ENCODE peak calls at places on chromosomes 3 and 15, in seven cellular contexts. One of them, this sample, is unnamed.

GRCh38 chr3:134406331-134407246 is 32.3 kb upstream of the AMOTL2 start:
- DNase-seq in left cardiac atrium: peak
- DNase-seq in CD8-positive, alpha-beta T cell: no peak
- DNase-seq in stimulated activated CD8-positive, alpha-beta memory T cell treated with anti-CD3 and anti-CD28 coated beads, Interleukin-12 subunit alpha, Interleukin-12 subunit beta, amount 100 ng/mL, for 4 hours: no peak
- DNase-seq in fibroblast of lung: peak
- DNase-seq in activated CD8-positive, alpha-beta memory T cell treated with anti-CD3 and anti-CD28 coated beads, Interleukin-2, amount 50 U/mL, for 48 hours: peak
- DNase-seq in psoas muscle: peak
- DNase-seq in this sample: no peak

GRCh38 chr3:149152420-149152819 is 23.0 kb downstream of the HPS3 start:
- DNase-seq in fibroblast of lung: peak
- DNase-seq in psoas muscle: no peak
- DNase-seq in activated CD8-positive, alpha-beta memory T cell treated with anti-CD3 and anti-CD28 coated beads, Interleukin-2, amount 50 U/mL, for 48 hours: no peak
- DNase-seq in stimulated activated CD8-positive, alpha-beta memory T cell treated with anti-CD3 and anti-CD28 coated beads, Interleukin-12 subunit alpha, Interleukin-12 subunit beta, amount 100 ng/mL, for 4 hours: no peak
- DNase-seq in left cardiac atrium: no peak
- DNase-seq in CD8-positive, alpha-beta T cell: no peak
- DNase-seq in this sample: no peak

GRCh38 chr3:138195491-138195890 is 8.4 kb downstream of the ARMC8 start:
- DNase-seq in CD8-positive, alpha-beta T cell: no peak
- DNase-seq in psoas muscle: no peak
- DNase-seq in activated CD8-positive, alpha-beta memory T cell treated with anti-CD3 and anti-CD28 coated beads, Interleukin-2, amount 50 U/mL, for 48 hours: no peak
- DNase-seq in fibroblast of lung: no peak
- DNase-seq in stimulated activated CD8-positive, alpha-beta memory T cell treated with anti-CD3 and anti-CD28 coated beads, Interleukin-12 subunit alpha, Interleukin-12 subunit beta, amount 100 ng/mL, for 4 hours: no peak
- DNase-seq in left cardiac atrium: no peak
- DNase-seq in this sample: no peak

GRCh38 chr3:129718201-129718600 is 111.7 kb upstream of the PLXND1 start:
- DNase-seq in CD8-positive, alpha-beta T cell: no peak
- DNase-seq in fibroblast of lung: no peak
- DNase-seq in stimulated activated CD8-positive, alpha-beta memory T cell treated with anti-CD3 and anti-CD28 coated beads, Interleukin-12 subunit alpha, Interleukin-12 subunit beta, amount 100 ng/mL, for 4 hours: no peak
- DNase-seq in psoas muscle: no peak
- DNase-seq in activated CD8-positive, alpha-beta memory T cell treated with anti-CD3 and anti-CD28 coated beads, Interleukin-2, amount 50 U/mL, for 48 hours: no peak
- DNase-seq in left cardiac atrium: no peak
- DNase-seq in this sample: no peak

GRCh38 chr3:33372218-33373081 is 67.8 kb downstream of the UBP1 start:
- DNase-seq in psoas muscle: no peak
- DNase-seq in CD8-positive, alpha-beta T cell: peak
- DNase-seq in left cardiac atrium: peak
- DNase-seq in fibroblast of lung: peak
- DNase-seq in activated CD8-positive, alpha-beta memory T cell treated with anti-CD3 and anti-CD28 coated beads, Interleukin-2, amount 50 U/mL, for 48 hours: peak
- DNase-seq in stimulated activated CD8-positive, alpha-beta memory T cell treated with anti-CD3 and anti-CD28 coated beads, Interleukin-12 subunit alpha, Interleukin-12 subunit beta, amount 100 ng/mL, for 4 hours: no peak
- DNase-seq in this sample: no peak

GRCh38 chr15:59436774-59437472 is 1.1 kb upstream of the FAM81A start:
- DNase-seq in left cardiac atrium: no peak
- DNase-seq in CD8-positive, alpha-beta T cell: no peak
- DNase-seq in activated CD8-positive, alpha-beta memory T cell treated with anti-CD3 and anti-CD28 coated beads, Interleukin-2, amount 50 U/mL, for 48 hours: no peak
- DNase-seq in fibroblast of lung: no peak
- DNase-seq in psoas muscle: no peak
- DNase-seq in stimulated activated CD8-positive, alpha-beta memory T cell treated with anti-CD3 and anti-CD28 coated beads, Interleukin-12 subunit alpha, Interleukin-12 subunit beta, amount 100 ng/mL, for 4 hours: no peak
- DNase-seq in this sample: no peak

GRCh38 chr3:36736327-36736726 is 28.0 kb downstream of the DCLK3 start:
- DNase-seq in fibroblast of lung: no peak
- DNase-seq in psoas muscle: no peak
- DNase-seq in activated CD8-positive, alpha-beta memory T cell treated with anti-CD3 and anti-CD28 coated beads, Interleukin-2, amount 50 U/mL, for 48 hours: no peak
- DNase-seq in left cardiac atrium: no peak
- DNase-seq in CD8-positive, alpha-beta T cell: no peak
- DNase-seq in stimulated activated CD8-positive, alpha-beta memory T cell treated with anti-CD3 and anti-CD28 coated beads, Interleukin-12 subunit alpha, Interleukin-12 subunit beta, amount 100 ng/mL, for 4 hours: no peak
- DNase-seq in this sample: no peak

GRCh38 chr15:47565986-47566385 is 151.3 kb upstream of the SEMA6D start:
- DNase-seq in fibroblast of lung: no peak
- DNase-seq in psoas muscle: no peak
- DNase-seq in left cardiac atrium: no peak
- DNase-seq in stimulated activated CD8-positive, alpha-beta memory T cell treated with anti-CD3 and anti-CD28 coated beads, Interleukin-12 subunit alpha, Interleukin-12 subunit beta, amount 100 ng/mL, for 4 hours: no peak
- DNase-seq in CD8-positive, alpha-beta T cell: no peak
- DNase-seq in activated CD8-positive, alpha-beta memory T cell treated with anti-CD3 and anti-CD28 coated beads, Interleukin-2, amount 50 U/mL, for 48 hours: no peak
- DNase-seq in this sample: no peak

GRCh38 chr3:184261270-184262165 is at the start of gene CAMK2N2:
- DNase-seq in stimulated activated CD8-positive, alpha-beta memory T cell treated with anti-CD3 and anti-CD28 coated beads, Interleukin-12 subunit alpha, Interleukin-12 subunit beta, amount 100 ng/mL, for 4 hours: peak
- DNase-seq in fibroblast of lung: peak
- DNase-seq in psoas muscle: peak
- DNase-seq in left cardiac atrium: peak
- DNase-seq in CD8-positive, alpha-beta T cell: peak
- DNase-seq in activated CD8-positive, alpha-beta memory T cell treated with anti-CD3 and anti-CD28 coated beads, Interleukin-2, amount 50 U/mL, for 48 hours: peak
- DNase-seq in this sample: peak

GRCh38 chr3:169661567-169662214 is 1.8 kb downstream of the MECOM start:
- DNase-seq in psoas muscle: peak
- DNase-seq in CD8-positive, alpha-beta T cell: no peak
- DNase-seq in fibroblast of lung: peak
- DNase-seq in left cardiac atrium: peak
- DNase-seq in stimulated activated CD8-positive, alpha-beta memory T cell treated with anti-CD3 and anti-CD28 coated beads, Interleukin-12 subunit alpha, Interleukin-12 subunit beta, amount 100 ng/mL, for 4 hours: no peak
- DNase-seq in activated CD8-positive, alpha-beta memory T cell treated with anti-CD3 and anti-CD28 coated beads, Interleukin-2, amount 50 U/mL, for 48 hours: peak
- DNase-seq in this sample: no peak

GRCh38 chr3:31204026-31204795 is 309.8 kb upstream of the GADL1 start:
- DNase-seq in fibroblast of lung: no peak
- DNase-seq in psoas muscle: no peak
- DNase-seq in stimulated activated CD8-positive, alpha-beta memory T cell treated with anti-CD3 and anti-CD28 coated beads, Interleukin-12 subunit alpha, Interleukin-12 subunit beta, amount 100 ng/mL, for 4 hours: no peak
- DNase-seq in activated CD8-positive, alpha-beta memory T cell treated with anti-CD3 and anti-CD28 coated beads, Interleukin-2, amount 50 U/mL, for 48 hours: no peak
- DNase-seq in CD8-positive, alpha-beta T cell: no peak
- DNase-seq in left cardiac atrium: no peak
- DNase-seq in this sample: no peak

GRCh38 chr3:42755681-42756578 is 17.1 kb downstream of the CCDC13 start:
- DNase-seq in left cardiac atrium: no peak
- DNase-seq in stimulated activated CD8-positive, alpha-beta memory T cell treated with anti-CD3 and anti-CD28 coated beads, Interleukin-12 subunit alpha, Interleukin-12 subunit beta, amount 100 ng/mL, for 4 hours: no peak
- DNase-seq in activated CD8-positive, alpha-beta memory T cell treated with anti-CD3 and anti-CD28 coated beads, Interleukin-2, amount 50 U/mL, for 48 hours: peak
- DNase-seq in CD8-positive, alpha-beta T cell: no peak
- DNase-seq in psoas muscle: no peak
- DNase-seq in fibroblast of lung: peak
- DNase-seq in this sample: peak

GRCh38 chr3:69364354-69364753 is 21.5 kb downstream of the FRMD4B start:
- DNase-seq in CD8-positive, alpha-beta T cell: no peak
- DNase-seq in fibroblast of lung: no peak
- DNase-seq in stimulated activated CD8-positive, alpha-beta memory T cell treated with anti-CD3 and anti-CD28 coated beads, Interleukin-12 subunit alpha, Interleukin-12 subunit beta, amount 100 ng/mL, for 4 hours: no peak
- DNase-seq in activated CD8-positive, alpha-beta memory T cell treated with anti-CD3 and anti-CD28 coated beads, Interleukin-2, amount 50 U/mL, for 48 hours: no peak
- DNase-seq in psoas muscle: no peak
- DNase-seq in left cardiac atrium: no peak
- DNase-seq in this sample: no peak

GRCh38 chr3:48614044-48614443 is 4.6 kb upstream of the UQCRC1 start:
- DNase-seq in psoas muscle: no peak
- DNase-seq in activated CD8-positive, alpha-beta memory T cell treated with anti-CD3 and anti-CD28 coated beads, Interleukin-2, amount 50 U/mL, for 48 hours: no peak
- DNase-seq in left cardiac atrium: no peak
- DNase-seq in stimulated activated CD8-positive, alpha-beta memory T cell treated with anti-CD3 and anti-CD28 coated beads, Interleukin-12 subunit alpha, Interleukin-12 subunit beta, amount 100 ng/mL, for 4 hours: no peak
- DNase-seq in CD8-positive, alpha-beta T cell: no peak
- DNase-seq in fibroblast of lung: peak
- DNase-seq in this sample: no peak

GRCh38 chr3:184765730-184766074 is 46.3 kb upstream of the VPS8 start:
- DNase-seq in stimulated activated CD8-positive, alpha-beta memory T cell treated with anti-CD3 and anti-CD28 coated beads, Interleukin-12 subunit alpha, Interleukin-12 subunit beta, amount 100 ng/mL, for 4 hours: no peak
- DNase-seq in activated CD8-positive, alpha-beta memory T cell treated with anti-CD3 and anti-CD28 coated beads, Interleukin-2, amount 50 U/mL, for 48 hours: no peak
- DNase-seq in psoas muscle: no peak
- DNase-seq in fibroblast of lung: no peak
- DNase-seq in CD8-positive, alpha-beta T cell: no peak
- DNase-seq in left cardiac atrium: no peak
- DNase-seq in this sample: no peak

GRCh38 chr3:110343945-110344344 is 727.7 kb upstream of the NECTIN3 start:
- DNase-seq in fibroblast of lung: no peak
- DNase-seq in left cardiac atrium: no peak
- DNase-seq in activated CD8-positive, alpha-beta memory T cell treated with anti-CD3 and anti-CD28 coated beads, Interleukin-2, amount 50 U/mL, for 48 hours: no peak
- DNase-seq in psoas muscle: no peak
- DNase-seq in CD8-positive, alpha-beta T cell: no peak
- DNase-seq in stimulated activated CD8-positive, alpha-beta memory T cell treated with anti-CD3 and anti-CD28 coated beads, Interleukin-12 subunit alpha, Interleukin-12 subunit beta, amount 100 ng/mL, for 4 hours: no peak
- DNase-seq in this sample: no peak

GRCh38 chr3:69357196-69357595 is 28.7 kb downstream of the FRMD4B start:
- DNase-seq in psoas muscle: no peak
- DNase-seq in activated CD8-positive, alpha-beta memory T cell treated with anti-CD3 and anti-CD28 coated beads, Interleukin-2, amount 50 U/mL, for 48 hours: no peak
- DNase-seq in left cardiac atrium: no peak
- DNase-seq in stimulated activated CD8-positive, alpha-beta memory T cell treated with anti-CD3 and anti-CD28 coated beads, Interleukin-12 subunit alpha, Interleukin-12 subunit beta, amount 100 ng/mL, for 4 hours: no peak
- DNase-seq in fibroblast of lung: peak
- DNase-seq in CD8-positive, alpha-beta T cell: no peak
- DNase-seq in this sample: no peak

GRCh38 chr3:165903885-165904284 is 66.7 kb upstream of the BCHE start:
- DNase-seq in CD8-positive, alpha-beta T cell: no peak
- DNase-seq in psoas muscle: no peak
- DNase-seq in left cardiac atrium: no peak
- DNase-seq in stimulated activated CD8-positive, alpha-beta memory T cell treated with anti-CD3 and anti-CD28 coated beads, Interleukin-12 subunit alpha, Interleukin-12 subunit beta, amount 100 ng/mL, for 4 hours: no peak
- DNase-seq in fibroblast of lung: peak
- DNase-seq in activated CD8-positive, alpha-beta memory T cell treated with anti-CD3 and anti-CD28 coated beads, Interleukin-2, amount 50 U/mL, for 48 hours: no peak
- DNase-seq in this sample: no peak

GRCh38 chr3:56849698-56850097 is 47.9 kb upstream of the ARHGEF3 start:
- DNase-seq in stimulated activated CD8-positive, alpha-beta memory T cell treated with anti-CD3 and anti-CD28 coated beads, Interleukin-12 subunit alpha, Interleukin-12 subunit beta, amount 100 ng/mL, for 4 hours: no peak
- DNase-seq in activated CD8-positive, alpha-beta memory T cell treated with anti-CD3 and anti-CD28 coated beads, Interleukin-2, amount 50 U/mL, for 48 hours: no peak
- DNase-seq in left cardiac atrium: no peak
- DNase-seq in psoas muscle: no peak
- DNase-seq in fibroblast of lung: no peak
- DNase-seq in CD8-positive, alpha-beta T cell: no peak
- DNase-seq in this sample: no peak

GRCh38 chr15:95259965-95260364 is 1028.6 kb downstream of the MCTP2 start:
- DNase-seq in psoas muscle: no peak
- DNase-seq in stimulated activated CD8-positive, alpha-beta memory T cell treated with anti-CD3 and anti-CD28 coated beads, Interleukin-12 subunit alpha, Interleukin-12 subunit beta, amount 100 ng/mL, for 4 hours: no peak
- DNase-seq in left cardiac atrium: peak
- DNase-seq in fibroblast of lung: no peak
- DNase-seq in activated CD8-positive, alpha-beta memory T cell treated with anti-CD3 and anti-CD28 coated beads, Interleukin-2, amount 50 U/mL, for 48 hours: no peak
- DNase-seq in CD8-positive, alpha-beta T cell: no peak
- DNase-seq in this sample: no peak

GRCh38 chr3:72488736-72489030 is 359.6 kb downstream of the SHQ1 start:
- DNase-seq in activated CD8-positive, alpha-beta memory T cell treated with anti-CD3 and anti-CD28 coated beads, Interleukin-2, amount 50 U/mL, for 48 hours: no peak
- DNase-seq in psoas muscle: no peak
- DNase-seq in stimulated activated CD8-positive, alpha-beta memory T cell treated with anti-CD3 and anti-CD28 coated beads, Interleukin-12 subunit alpha, Interleukin-12 subunit beta, amount 100 ng/mL, for 4 hours: no peak
- DNase-seq in left cardiac atrium: no peak
- DNase-seq in CD8-positive, alpha-beta T cell: no peak
- DNase-seq in fibroblast of lung: peak
- DNase-seq in this sample: no peak

GRCh38 chr3:59856921-59857320 is 807.1 kb upstream of the CFAP20DC start:
- DNase-seq in CD8-positive, alpha-beta T cell: no peak
- DNase-seq in fibroblast of lung: no peak
- DNase-seq in stimulated activated CD8-positive, alpha-beta memory T cell treated with anti-CD3 and anti-CD28 coated beads, Interleukin-12 subunit alpha, Interleukin-12 subunit beta, amount 100 ng/mL, for 4 hours: no peak
- DNase-seq in left cardiac atrium: no peak
- DNase-seq in psoas muscle: no peak
- DNase-seq in activated CD8-positive, alpha-beta memory T cell treated with anti-CD3 and anti-CD28 coated beads, Interleukin-2, amount 50 U/mL, for 48 hours: no peak
- DNase-seq in this sample: no peak

GRCh38 chr3:5013021-5013906 is 34.0 kb downstream of the BHLHE40 start:
- DNase-seq in CD8-positive, alpha-beta T cell: no peak
- DNase-seq in activated CD8-positive, alpha-beta memory T cell treated with anti-CD3 and anti-CD28 coated beads, Interleukin-2, amount 50 U/mL, for 48 hours: no peak
- DNase-seq in psoas muscle: no peak
- DNase-seq in left cardiac atrium: peak
- DNase-seq in fibroblast of lung: peak
- DNase-seq in stimulated activated CD8-positive, alpha-beta memory T cell treated with anti-CD3 and anti-CD28 coated beads, Interleukin-12 subunit alpha, Interleukin-12 subunit beta, amount 100 ng/mL, for 4 hours: no peak
- DNase-seq in this sample: no peak

GRCh38 chr3:105274958-105275357 is 91.8 kb upstream of the ALCAM start:
- DNase-seq in activated CD8-positive, alpha-beta memory T cell treated with anti-CD3 and anti-CD28 coated beads, Interleukin-2, amount 50 U/mL, for 48 hours: no peak
- DNase-seq in psoas muscle: no peak
- DNase-seq in CD8-positive, alpha-beta T cell: no peak
- DNase-seq in fibroblast of lung: peak
- DNase-seq in left cardiac atrium: no peak
- DNase-seq in stimulated activated CD8-positive, alpha-beta memory T cell treated with anti-CD3 and anti-CD28 coated beads, Interleukin-12 subunit alpha, Interleukin-12 subunit beta, amount 100 ng/mL, for 4 hours: no peak
- DNase-seq in this sample: no peak

GRCh38 chr3:185995352-185995751 is 57.5 kb upstream of the TRA2B start:
- DNase-seq in stimulated activated CD8-positive, alpha-beta memory T cell treated with anti-CD3 and anti-CD28 coated beads, Interleukin-12 subunit alpha, Interleukin-12 subunit beta, amount 100 ng/mL, for 4 hours: no peak
- DNase-seq in left cardiac atrium: no peak
- DNase-seq in activated CD8-positive, alpha-beta memory T cell treated with anti-CD3 and anti-CD28 coated beads, Interleukin-2, amount 50 U/mL, for 48 hours: no peak
- DNase-seq in fibroblast of lung: peak
- DNase-seq in CD8-positive, alpha-beta T cell: no peak
- DNase-seq in psoas muscle: no peak
- DNase-seq in this sample: no peak

GRCh38 chr3:38117748-38118420 is 19.0 kb downstream of the ACAA1 start:
- DNase-seq in left cardiac atrium: peak
- DNase-seq in stimulated activated CD8-positive, alpha-beta memory T cell treated with anti-CD3 and anti-CD28 coated beads, Interleukin-12 subunit alpha, Interleukin-12 subunit beta, amount 100 ng/mL, for 4 hours: peak
- DNase-seq in activated CD8-positive, alpha-beta memory T cell treated with anti-CD3 and anti-CD28 coated beads, Interleukin-2, amount 50 U/mL, for 48 hours: peak
- DNase-seq in CD8-positive, alpha-beta T cell: peak
- DNase-seq in fibroblast of lung: peak
- DNase-seq in psoas muscle: peak
- DNase-seq in this sample: peak

GRCh38 chr15:39851505-39852082 is 68.5 kb downstream of the GPR176 start:
- DNase-seq in activated CD8-positive, alpha-beta memory T cell treated with anti-CD3 and anti-CD28 coated beads, Interleukin-2, amount 50 U/mL, for 48 hours: no peak
- DNase-seq in left cardiac atrium: no peak
- DNase-seq in CD8-positive, alpha-beta T cell: no peak
- DNase-seq in psoas muscle: no peak
- DNase-seq in stimulated activated CD8-positive, alpha-beta memory T cell treated with anti-CD3 and anti-CD28 coated beads, Interleukin-12 subunit alpha, Interleukin-12 subunit beta, amount 100 ng/mL, for 4 hours: no peak
- DNase-seq in fibroblast of lung: peak
- DNase-seq in this sample: no peak

GRCh38 chr3:38843898-38844297 is 27.9 kb upstream of the SCN10A start:
- DNase-seq in stimulated activated CD8-positive, alpha-beta memory T cell treated with anti-CD3 and anti-CD28 coated beads, Interleukin-12 subunit alpha, Interleukin-12 subunit beta, amount 100 ng/mL, for 4 hours: no peak
- DNase-seq in CD8-positive, alpha-beta T cell: no peak
- DNase-seq in fibroblast of lung: peak
- DNase-seq in left cardiac atrium: no peak
- DNase-seq in psoas muscle: no peak
- DNase-seq in activated CD8-positive, alpha-beta memory T cell treated with anti-CD3 and anti-CD28 coated beads, Interleukin-2, amount 50 U/mL, for 48 hours: no peak
- DNase-seq in this sample: no peak

GRCh38 chr15:58521293-58521991 is 89.7 kb downstream of the LIPC start:
- DNase-seq in psoas muscle: peak
- DNase-seq in fibroblast of lung: peak
- DNase-seq in CD8-positive, alpha-beta T cell: no peak
- DNase-seq in activated CD8-positive, alpha-beta memory T cell treated with anti-CD3 and anti-CD28 coated beads, Interleukin-2, amount 50 U/mL, for 48 hours: peak
- DNase-seq in left cardiac atrium: peak
- DNase-seq in stimulated activated CD8-positive, alpha-beta memory T cell treated with anti-CD3 and anti-CD28 coated beads, Interleukin-12 subunit alpha, Interleukin-12 subunit beta, amount 100 ng/mL, for 4 hours: no peak
- DNase-seq in this sample: no peak

GRCh38 chr3:108145578-108145977 is 54.7 kb upstream of the CD47 start:
- DNase-seq in left cardiac atrium: no peak
- DNase-seq in fibroblast of lung: no peak
- DNase-seq in activated CD8-positive, alpha-beta memory T cell treated with anti-CD3 and anti-CD28 coated beads, Interleukin-2, amount 50 U/mL, for 48 hours: no peak
- DNase-seq in psoas muscle: no peak
- DNase-seq in stimulated activated CD8-positive, alpha-beta memory T cell treated with anti-CD3 and anti-CD28 coated beads, Interleukin-12 subunit alpha, Interleukin-12 subunit beta, amount 100 ng/mL, for 4 hours: no peak
- DNase-seq in CD8-positive, alpha-beta T cell: no peak
- DNase-seq in this sample: no peak

GRCh38 chr3:46358466-46358865 is 4.6 kb downstream of the CCR2 start:
- DNase-seq in CD8-positive, alpha-beta T cell: no peak
- DNase-seq in psoas muscle: no peak
- DNase-seq in left cardiac atrium: no peak
- DNase-seq in stimulated activated CD8-positive, alpha-beta memory T cell treated with anti-CD3 and anti-CD28 coated beads, Interleukin-12 subunit alpha, Interleukin-12 subunit beta, amount 100 ng/mL, for 4 hours: no peak
- DNase-seq in activated CD8-positive, alpha-beta memory T cell treated with anti-CD3 and anti-CD28 coated beads, Interleukin-2, amount 50 U/mL, for 48 hours: no peak
- DNase-seq in fibroblast of lung: no peak
- DNase-seq in this sample: no peak

GRCh38 chr3:110995461-110996226 is 76.0 kb upstream of the NECTIN3 start:
- DNase-seq in fibroblast of lung: peak
- DNase-seq in stimulated activated CD8-positive, alpha-beta memory T cell treated with anti-CD3 and anti-CD28 coated beads, Interleukin-12 subunit alpha, Interleukin-12 subunit beta, amount 100 ng/mL, for 4 hours: no peak
- DNase-seq in left cardiac atrium: no peak
- DNase-seq in activated CD8-positive, alpha-beta memory T cell treated with anti-CD3 and anti-CD28 coated beads, Interleukin-2, amount 50 U/mL, for 48 hours: no peak
- DNase-seq in psoas muscle: no peak
- DNase-seq in CD8-positive, alpha-beta T cell: no peak
- DNase-seq in this sample: no peak

GRCh38 chr3:44077267-44077666 is 164.4 kb upstream of the TOPAZ1 start:
- DNase-seq in CD8-positive, alpha-beta T cell: no peak
- DNase-seq in fibroblast of lung: no peak
- DNase-seq in psoas muscle: no peak
- DNase-seq in activated CD8-positive, alpha-beta memory T cell treated with anti-CD3 and anti-CD28 coated beads, Interleukin-2, amount 50 U/mL, for 48 hours: no peak
- DNase-seq in stimulated activated CD8-positive, alpha-beta memory T cell treated with anti-CD3 and anti-CD28 coated beads, Interleukin-12 subunit alpha, Interleukin-12 subunit beta, amount 100 ng/mL, for 4 hours: no peak
- DNase-seq in left cardiac atrium: no peak
- DNase-seq in this sample: no peak

GRCh38 chr15:77059761-77060345 is 11.1 kb downstream of the TSPAN3 start:
- DNase-seq in left cardiac atrium: no peak
- DNase-seq in stimulated activated CD8-positive, alpha-beta memory T cell treated with anti-CD3 and anti-CD28 coated beads, Interleukin-12 subunit alpha, Interleukin-12 subunit beta, amount 100 ng/mL, for 4 hours: no peak
- DNase-seq in psoas muscle: no peak
- DNase-seq in CD8-positive, alpha-beta T cell: no peak
- DNase-seq in fibroblast of lung: peak
- DNase-seq in activated CD8-positive, alpha-beta memory T cell treated with anti-CD3 and anti-CD28 coated beads, Interleukin-2, amount 50 U/mL, for 48 hours: no peak
- DNase-seq in this sample: no peak

GRCh38 chr15:74433592-74434259 is at the start of gene SEMA7A:
- DNase-seq in fibroblast of lung: peak
- DNase-seq in stimulated activated CD8-positive, alpha-beta memory T cell treated with anti-CD3 and anti-CD28 coated beads, Interleukin-12 subunit alpha, Interleukin-12 subunit beta, amount 100 ng/mL, for 4 hours: peak
- DNase-seq in psoas muscle: peak
- DNase-seq in CD8-positive, alpha-beta T cell: peak
- DNase-seq in left cardiac atrium: peak
- DNase-seq in activated CD8-positive, alpha-beta memory T cell treated with anti-CD3 and anti-CD28 coated beads, Interleukin-2, amount 50 U/mL, for 48 hours: peak
- DNase-seq in this sample: peak

GRCh38 chr3:110710605-110711004 is 361.0 kb upstream of the NECTIN3 start:
- DNase-seq in CD8-positive, alpha-beta T cell: no peak
- DNase-seq in psoas muscle: no peak
- DNase-seq in activated CD8-positive, alpha-beta memory T cell treated with anti-CD3 and anti-CD28 coated beads, Interleukin-2, amount 50 U/mL, for 48 hours: no peak
- DNase-seq in stimulated activated CD8-positive, alpha-beta memory T cell treated with anti-CD3 and anti-CD28 coated beads, Interleukin-12 subunit alpha, Interleukin-12 subunit beta, amount 100 ng/mL, for 4 hours: no peak
- DNase-seq in left cardiac atrium: no peak
- DNase-seq in fibroblast of lung: no peak
- DNase-seq in this sample: peak

GRCh38 chr3:142705256-142705655 is 18.6 kb upstream of the TRPC1 start:
- DNase-seq in stimulated activated CD8-positive, alpha-beta memory T cell treated with anti-CD3 and anti-CD28 coated beads, Interleukin-12 subunit alpha, Interleukin-12 subunit beta, amount 100 ng/mL, for 4 hours: no peak
- DNase-seq in fibroblast of lung: peak
- DNase-seq in left cardiac atrium: no peak
- DNase-seq in activated CD8-positive, alpha-beta memory T cell treated with anti-CD3 and anti-CD28 coated beads, Interleukin-2, amount 50 U/mL, for 48 hours: no peak
- DNase-seq in CD8-positive, alpha-beta T cell: no peak
- DNase-seq in psoas muscle: no peak
- DNase-seq in this sample: no peak